ENCODE peak calls at places on chromosomes 2 and 18, in ten cellular contexts. F is BE2C, X is aorta, Q is pancreas, W is astrocyte, S is lower lobe of right lung, L is H7, N is cardiac muscle cell, Y is uterus, C is mammary epithelial cell. B is an unnamed sample. For H3K36me3, the result is how much of the 10 kb centered on the place peaks cover.

GRCh38 chr18:72999971-73000607 is 132.3 kb upstream of the NETO1 start:
- DNase-seq in F (no peak), X (no peak), Q (no peak), W (no peak), S (no peak), L (no peak), N (no peak), Y (no peak), C (peak), B (no peak)

GRCh38 chr2:66569321-66569851 is 134.5 kb downstream of the MEIS1 start:
- DNase-seq in F (peak), X (no peak), Q (no peak), W (peak), S (no peak), L (no peak), N (peak), Y (peak), C (no peak), B (no peak)

GRCh38 chr2:218745559-218746469 is 35.2 kb downstream of the TTLL4 start:
- DNase-seq in F (no peak), X (no peak), Q (no peak), W (peak), S (no peak), L (no peak), N (no peak), Y (no peak), C (peak), B (no peak)

GRCh38 chr2:240960309-240960962 is 38.0 kb upstream of the SNED1 start:
- DNase-seq in F (peak), X (no peak), Q (peak), W (no peak), S (peak), L (peak), N (peak), Y (peak), C (no peak), B (no peak)

GRCh38 chr2:55148269-55148668 is 83.8 kb downstream of the CLHC1 start:
- DNase-seq in F (no peak), X (no peak), Q (no peak), W (no peak), S (no peak), L (no peak), N (no peak), Y (no peak), C (peak), B (no peak)

GRCh38 chr2:81650048-81650971 is 1345.8 kb upstream of the LRRTM1 start:
- DNase-seq in F (no peak), X (no peak), Q (no peak), W (peak), S (no peak), L (no peak), N (no peak), Y (no peak), C (peak), B (no peak)

GRCh38 chr2:182077451-182078142 is 91.9 kb downstream of the PPP1R1C start:
- DNase-seq in F (peak), X (no peak), Q (no peak), W (peak), S (no peak), L (peak), N (peak), Y (peak), C (peak), B (no peak)

GRCh38 chr2:189592353-189592984 is 11.9 kb upstream of the SLC40A1 start:
- DNase-seq in F (no peak), X (no peak), Q (no peak), W (no peak), S (no peak), L (no peak), N (no peak), Y (no peak), C (no peak), B (no peak)

GRCh38 chr2:134142903-134143302 is 111.0 kb upstream of the MGAT5 start:
- DNase-seq in F (no peak), X (no peak), Q (no peak), W (peak), S (no peak), L (no peak), N (no peak), Y (no peak), C (peak), B (no peak)

GRCh38 chr18:41326311-41326710 is 628.7 kb upstream of the PIK3C3 start:
- DNase-seq in F (no peak), X (no peak), Q (no peak), W (peak), S (no peak), L (no peak), N (no peak), Y (no peak), C (peak), B (no peak)

GRCh38 chr2:197024206-197024605 is 97.7 kb upstream of the PGAP1 start:
- DNase-seq in F (no peak), X (no peak), Q (no peak), W (no peak), S (no peak), L (no peak), N (no peak), Y (no peak), C (no peak), B (no peak)

GRCh38 chr2:11616097-11616687 is 53.8 kb downstream of the NTSR2 start:
- DNase-seq in F (no peak), X (peak), Q (no peak), W (no peak), S (no peak), L (no peak), N (no peak), Y (no peak), C (no peak), B (no peak)

GRCh38 chr2:82993631-82994030 is 1465.4 kb downstream of the SUCLG1 start:
- DNase-seq in F (no peak), X (no peak), Q (no peak), W (peak), S (no peak), L (no peak), N (no peak), Y (no peak), C (peak), B (no peak)

GRCh38 chr2:20576598-20577115 is 74.2 kb downstream of the HS1BP3 start:
- DNase-seq in F (no peak), X (no peak), Q (no peak), W (no peak), S (no peak), L (no peak), N (no peak), Y (no peak), C (no peak), B (no peak)

GRCh38 chr2:128745946-128746345 is 427.3 kb upstream of the HS6ST1 start:
- DNase-seq in F (no peak), X (no peak), Q (no peak), W (peak), S (no peak), L (no peak), N (no peak), Y (no peak), C (no peak), B (no peak)

GRCh38 chr18:5543854-5544389 is at the start of gene EPB41L3:
- DNase-seq in F (no peak), X (peak), Q (peak), W (peak), S (peak), L (peak), N (peak), Y (peak), C (no peak), B (no peak)

DNA sequence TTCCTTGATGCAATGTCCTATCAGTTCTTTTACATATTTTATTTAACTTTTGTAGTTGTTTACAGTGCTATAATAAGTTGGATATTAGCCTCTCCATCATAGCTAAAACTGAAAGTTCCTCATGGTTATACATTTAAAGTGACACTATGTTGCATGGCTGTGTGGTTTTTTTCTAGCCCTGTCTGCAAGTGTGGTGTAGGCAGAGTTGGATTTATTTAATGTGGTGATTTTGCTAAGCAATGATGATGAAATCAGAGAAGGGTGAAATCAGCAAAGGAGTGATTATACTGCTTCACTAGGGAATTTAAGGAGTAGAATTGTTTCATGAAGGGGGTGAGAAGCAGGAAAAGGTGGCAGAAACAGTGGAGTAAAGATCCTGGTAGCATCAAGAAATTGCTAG is 18.3 kb upstream of the ENOSF1 start:
- DNase-seq in F (no peak), X (no peak), Q (no peak), W (no peak), S (no peak), L (no peak), N (no peak), Y (no peak), C (no peak), B (no peak)
- H3K36me3 ChIP-seq in F (under half), X (under half), Q (under half), W (under half), S (under half), L (under half), N (under half), Y (under half), C (under half), B (under half)

DNA sequence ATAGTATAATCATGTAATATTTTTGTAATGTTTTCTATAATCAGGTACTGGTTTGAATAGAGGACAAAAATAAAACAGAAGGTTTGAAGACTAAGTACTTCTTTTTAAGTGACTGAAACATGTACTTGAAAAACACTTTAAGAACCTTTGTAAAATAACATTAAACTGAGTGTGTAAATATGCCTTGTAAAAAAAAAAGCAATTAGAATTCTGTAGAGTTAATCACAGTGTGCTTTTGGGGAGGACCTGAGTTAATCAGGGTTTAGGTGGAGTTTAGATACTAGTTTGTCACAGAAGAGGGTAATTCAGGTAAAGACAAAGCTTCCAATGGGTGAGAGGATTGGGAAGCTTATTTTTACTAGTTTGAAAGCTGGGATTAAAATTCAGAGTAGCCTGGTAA is 10.3 kb downstream of the MBD5 start:
- DNase-seq in F (no peak), X (no peak), Q (no peak), W (no peak), S (no peak), L (no peak), N (no peak), Y (no peak), C (no peak), B (no peak)
- H3K36me3 ChIP-seq in F (under half), X (under half), Q (under half), W (under half), S (under half), L (under half), N (under half), Y (under half), C (under half), B (under half)

GRCh38 chr2:105369009-105369408 is 29.8 kb downstream of the FHL2 start:
- DNase-seq in F (no peak), X (no peak), Q (no peak), W (no peak), S (no peak), L (no peak), N (no peak), Y (no peak), C (no peak), B (no peak)
- H3K36me3 ChIP-seq in F (under half), X (under half), Q (under half), W (half or more), S (under half), L (under half), N (half or more), Y (under half), C (half or more), B (half or more)

DNA sequence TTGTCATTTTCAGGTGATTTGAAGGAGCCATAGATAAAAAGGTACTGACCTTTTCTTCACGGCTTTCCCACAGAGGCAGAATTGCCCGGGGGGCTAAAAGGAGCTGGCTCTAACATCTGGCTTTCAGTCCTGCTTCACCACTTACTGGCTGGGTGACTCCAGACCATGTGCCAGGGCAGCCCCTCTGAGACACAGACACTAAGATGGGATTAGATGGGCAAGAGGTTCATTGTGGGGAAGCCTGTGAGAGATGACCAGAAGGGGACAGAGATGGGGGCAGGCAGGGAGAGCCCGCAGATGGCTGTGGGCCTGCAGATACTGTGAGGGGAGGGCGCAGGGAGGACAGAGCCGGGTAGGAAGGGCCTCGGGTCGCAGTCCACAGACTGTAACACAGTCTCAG is 74.7 kb upstream of the TTC39C start:
- DNase-seq in F (peak), X (no peak), Q (no peak), W (no peak), S (no peak), L (no peak), N (no peak), Y (no peak), C (no peak), B (no peak)
- H3K36me3 ChIP-seq in F (under half), X (under half), Q (under half), W (under half), S (under half), L (under half), N (under half), Y (under half), C (half or more), B (half or more)

GRCh38 chr18:35137632-35138031 is 96.4 kb downstream of the MAPRE2 start:
- DNase-seq in F (no peak), X (no peak), Q (no peak), W (no peak), S (no peak), L (no peak), N (no peak), Y (no peak), C (no peak), B (no peak)
- H3K36me3 ChIP-seq in F (under half), X (under half), Q (under half), W (under half), S (half or more), L (under half), N (under half), Y (under half), C (under half), B (under half)

GRCh38 chr2:127626917-127627739 is 18.8 kb upstream of the GPR17 start:
- DNase-seq in F (peak), X (peak), Q (no peak), W (no peak), S (peak), L (peak), N (no peak), Y (no peak), C (no peak), B (no peak)
- H3K36me3 ChIP-seq in F (under half), X (under half), Q (under half), W (under half), S (under half), L (under half), N (under half), Y (under half), C (under half), B (under half)

GRCh38 chr2:8923173-8923572 is 80.3 kb downstream of the MBOAT2 start:
- DNase-seq in F (no peak), X (no peak), Q (no peak), W (no peak), S (no peak), L (no peak), N (no peak), Y (no peak), C (peak), B (no peak)

GRCh38 chr2:8922431-8922830 is 81.1 kb downstream of the MBOAT2 start:
- DNase-seq in F (no peak), X (no peak), Q (no peak), W (no peak), S (no peak), L (no peak), N (no peak), Y (no peak), C (no peak), B (no peak)

GRCh38 chr2:8915941-8916340 is 78.5 kb upstream of the KIDINS220 start:
- DNase-seq in F (no peak), X (no peak), Q (no peak), W (no peak), S (no peak), L (no peak), N (no peak), Y (no peak), C (no peak), B (no peak)

DNA sequence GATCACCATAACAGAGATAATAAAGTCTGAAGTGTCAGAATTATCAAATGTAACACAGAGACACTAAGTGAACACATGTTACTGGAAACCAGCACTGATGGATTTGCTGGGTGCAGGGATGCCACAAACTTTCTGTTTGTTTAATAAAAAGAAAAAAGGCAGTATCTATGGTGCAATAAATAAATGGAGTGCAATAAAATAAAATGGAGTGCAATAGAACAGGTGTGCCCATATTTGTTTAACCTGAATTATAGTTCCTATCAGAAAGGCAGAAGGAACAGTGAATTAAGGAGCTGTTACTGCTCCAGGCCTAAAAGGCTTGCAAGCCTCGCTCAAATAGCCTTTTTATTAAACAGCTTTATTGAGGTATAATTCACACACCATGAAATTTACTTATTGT is 81.0 kb upstream of the KIDINS220 start:
- DNase-seq in F (no peak), X (no peak), Q (no peak), W (no peak), S (no peak), L (no peak), N (no peak), Y (no peak), C (no peak), B (no peak)
- H3K36me3 ChIP-seq in F (under half), X (under half), Q (under half), W (under half), S (under half), L (under half), N (under half), Y (under half), C (under half), B (under half)

DNA sequence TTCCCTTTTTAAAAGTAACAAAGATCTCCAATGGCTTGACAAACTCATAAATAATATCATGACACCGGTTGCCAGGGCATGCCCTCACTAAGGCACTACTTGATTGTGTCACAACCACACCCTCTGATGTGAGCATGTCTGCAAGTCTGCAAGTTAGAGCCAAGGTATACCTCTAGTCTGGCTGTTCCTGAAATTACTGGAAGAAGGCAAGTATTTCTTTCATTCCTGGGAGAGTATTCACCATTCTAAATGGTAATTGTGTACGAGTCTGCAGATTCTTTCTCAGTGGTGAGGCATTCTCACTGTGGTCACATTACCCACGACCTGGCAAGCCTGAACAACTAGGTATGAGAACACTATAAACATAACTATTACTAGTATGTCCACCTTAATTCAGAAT is 25.7 kb upstream of the RNU4ATAC start:
- DNase-seq in F (no peak), X (no peak), Q (no peak), W (peak), S (no peak), L (no peak), N (no peak), Y (no peak), C (peak), B (peak)
- H3K36me3 ChIP-seq in F (under half), X (under half), Q (under half), W (under half), S (under half), L (under half), N (under half), Y (under half), C (under half), B (under half)

B was measured in RWPE2.